ENCODE peak calls at places on chromosomes 1 and 21, in five cellular contexts. One of them, this sample, is unnamed.
A peak's percentile ranks its signal among the peaks of the same experiment; 100 is the strongest.

GRCh38 chr1:94332952-94333351 is 85.2 kb upstream of the ABCD3 start:
- DNase-seq in neural crest cell: no peak
- DNase-seq in breast epithelium: no peak
- DNase-seq in mucosa of gallbladder: no peak
- DNase-seq in colonic mucosa: no peak
- DNase-seq in this sample: no peak

GRCh38 chr1:51916587-51917405 is 38.3 kb upstream of the NRDC start:
- DNase-seq in mucosa of gallbladder: no peak
- DNase-seq in colonic mucosa: no peak
- DNase-seq in neural crest cell: no peak
- DNase-seq in breast epithelium: no peak
- DNase-seq in this sample: no peak

GRCh38 chr1:89261926-89262540 is 10.6 kb downstream of the GBP5 start:
- DNase-seq in mucosa of gallbladder: no peak
- DNase-seq in breast epithelium: no peak
- DNase-seq in neural crest cell: no peak
- DNase-seq in colonic mucosa: no peak
- DNase-seq in this sample: no peak

GRCh38 chr1:234256359-234256758 is 116.9 kb upstream of the COA6 start:
- DNase-seq in breast epithelium: no peak
- DNase-seq in colonic mucosa: no peak
- DNase-seq in neural crest cell: no peak
- DNase-seq in mucosa of gallbladder: no peak
- DNase-seq in this sample: no peak

GRCh38 chr1:46394108-46394871 is at the start of gene FAAH:
- DNase-seq in colonic mucosa: peak; percentile 88
- DNase-seq in breast epithelium: no peak
- DNase-seq in neural crest cell: peak; percentile 68
- DNase-seq in mucosa of gallbladder: peak; percentile 62
- DNase-seq in this sample: peak; percentile 57

GRCh38 chr1:222582099-222582774 is 7.5 kb downstream of the TAF1A start:
- DNase-seq in neural crest cell: no peak
- DNase-seq in colonic mucosa: no peak
- DNase-seq in mucosa of gallbladder: no peak
- DNase-seq in breast epithelium: no peak
- DNase-seq in this sample: no peak

GRCh38 chr1:7589774-7590425 is 181.2 kb upstream of the VAMP3 start:
- DNase-seq in breast epithelium: no peak
- DNase-seq in neural crest cell: no peak
- DNase-seq in colonic mucosa: no peak
- DNase-seq in mucosa of gallbladder: no peak
- DNase-seq in this sample: no peak

GRCh38 chr21:33668620-33669019 is 26.3 kb downstream of the ITSN1 start:
- DNase-seq in breast epithelium: no peak
- DNase-seq in colonic mucosa: no peak
- DNase-seq in neural crest cell: no peak
- DNase-seq in mucosa of gallbladder: no peak
- DNase-seq in this sample: no peak

GRCh38 chr1:245079021-245079609 is 75.7 kb upstream of the KIF26B start:
- DNase-seq in breast epithelium: no peak
- DNase-seq in colonic mucosa: no peak
- DNase-seq in neural crest cell: no peak
- DNase-seq in mucosa of gallbladder: no peak
- DNase-seq in this sample: no peak

GRCh38 chr1:18963968-18964367 is 7.5 kb upstream of the IFFO2 start:
- DNase-seq in breast epithelium: peak; percentile 61
- DNase-seq in colonic mucosa: no peak
- DNase-seq in mucosa of gallbladder: no peak
- DNase-seq in neural crest cell: no peak
- DNase-seq in this sample: no peak

GRCh38 chr1:1119272-1119890 is 3.5 kb upstream of the C1orf159 start:
- DNase-seq in mucosa of gallbladder: no peak
- DNase-seq in neural crest cell: no peak
- DNase-seq in breast epithelium: no peak
- DNase-seq in colonic mucosa: peak; percentile 15
- DNase-seq in this sample: no peak

GRCh38 chr21:15999741-16000140 is 270.0 kb downstream of the USP25 start:
- DNase-seq in mucosa of gallbladder: no peak
- DNase-seq in neural crest cell: no peak
- DNase-seq in breast epithelium: no peak
- DNase-seq in colonic mucosa: no peak
- DNase-seq in this sample: no peak

GRCh38 chr1:240152611-240153297 is 61.1 kb downstream of the FMN2 start:
- DNase-seq in colonic mucosa: no peak
- DNase-seq in neural crest cell: no peak
- DNase-seq in mucosa of gallbladder: no peak
- DNase-seq in breast epithelium: no peak
- DNase-seq in this sample: no peak

GRCh38 chr1:55724551-55725325 is 509.6 kb upstream of the USP24 start:
- DNase-seq in colonic mucosa: no peak
- DNase-seq in mucosa of gallbladder: no peak
- DNase-seq in breast epithelium: no peak
- DNase-seq in neural crest cell: no peak
- DNase-seq in this sample: no peak

GRCh38 chr1:41420877-41421276 is 59.6 kb downstream of the FOXO6 start:
- DNase-seq in neural crest cell: no peak
- DNase-seq in mucosa of gallbladder: no peak
- DNase-seq in breast epithelium: no peak
- DNase-seq in colonic mucosa: no peak
- DNase-seq in this sample: no peak

GRCh38 chr1:50348449-50349241 is 74.6 kb downstream of the DMRTA2 start:
- DNase-seq in neural crest cell: peak; percentile 60
- DNase-seq in mucosa of gallbladder: peak; percentile 71
- DNase-seq in breast epithelium: peak; percentile 26
- DNase-seq in colonic mucosa: peak; percentile 64
- DNase-seq in this sample: peak; percentile 82

GRCh38 chr1:38045431-38046332 is 911 bp downstream of the POU3F1 start:
- DNase-seq in mucosa of gallbladder: peak; percentile 22
- DNase-seq in colonic mucosa: peak; percentile 27
- DNase-seq in neural crest cell: no peak
- DNase-seq in breast epithelium: no peak
- DNase-seq in this sample: no peak

GRCh38 chr1:29136463-29136915 is 12.8 kb upstream of the TMEM200B start:
- DNase-seq in mucosa of gallbladder: no peak
- DNase-seq in neural crest cell: no peak
- DNase-seq in breast epithelium: no peak
- DNase-seq in colonic mucosa: no peak
- DNase-seq in this sample: no peak

GRCh38 chr1:156627313-156627880 is 8.2 kb downstream of the HAPLN2 start:
- DNase-seq in mucosa of gallbladder: no peak
- DNase-seq in neural crest cell: peak; percentile 55
- DNase-seq in colonic mucosa: peak; percentile 41
- DNase-seq in breast epithelium: no peak
- DNase-seq in this sample: no peak

GRCh38 chr1:198774418-198774817 is 135.6 kb downstream of the PTPRC start:
- DNase-seq in mucosa of gallbladder: no peak
- DNase-seq in neural crest cell: no peak
- DNase-seq in breast epithelium: no peak
- DNase-seq in colonic mucosa: no peak
- DNase-seq in this sample: no peak

GRCh38 chr21:32867587-32867986 is 96.0 kb upstream of the PAXBP1 start:
- DNase-seq in mucosa of gallbladder: no peak
- DNase-seq in breast epithelium: no peak
- DNase-seq in neural crest cell: no peak
- DNase-seq in colonic mucosa: no peak
- DNase-seq in this sample: no peak

GRCh38 chr21:41692216-41692615 is 74.6 kb downstream of the RIPK4 start:
- DNase-seq in breast epithelium: no peak
- DNase-seq in colonic mucosa: no peak
- DNase-seq in mucosa of gallbladder: no peak
- DNase-seq in neural crest cell: no peak
- DNase-seq in this sample: no peak

This sample was measured in NT2/D1.